ENCODE peak calls at places on chromosomes 7 and 10, in seven cellular contexts. D is activated naive CD8-positive, alpha-beta T cell treated with anti-CD3 and anti-CD28 coated beads, Interleukin-2, amount 50 U/mL, for 24 hours; W is stimulated activated CD8-positive, alpha-beta memory T cell treated with anti-CD3 and anti-CD28 coated beads, Interleukin-2, amount 100 ng/mL, for 48 hours; Q is HFFc6; Y is prostate gland; N is amniotic stem cell; J is activated T-helper 1 cell treated with anti-CD3 and anti-CD28 coated beads, Interleukin-12 subunit alpha, Interleukin-12 subunit beta, Interleukin-2, Interleukin-4 antibody, amounts not matched to agents 30 ng/mL and 10 ng/mL and 1 ng/mL, durations not matched to agents 14 hours and 24 hours and 36 hours. L is an unnamed sample.

GRCh38 chr7:1847260-1848001 is 177.4 kb downstream of the ELFN1 start:
- DNase-seq in J (no peak), N (no peak), D (no peak), W (no peak), Q (no peak), Y (no peak), L (no peak)

GRCh38 chr10:107800061-107800460 is 635.6 kb upstream of the SORCS1 start:
- DNase-seq in W (no peak), Y (no peak), Q (no peak), N (no peak), J (no peak), D (no peak), L (no peak)

GRCh38 chr10:131657318-131657984 is 243.4 kb upstream of the PPP2R2D start:
- DNase-seq in J (no peak), D (no peak), Q (no peak), N (no peak), W (no peak), Y (no peak), L (no peak)

GRCh38 chr10:61283066-61283465 is 170.1 kb downstream of the TMEM26 start:
- DNase-seq in N (no peak), J (no peak), Y (no peak), D (no peak), W (no peak), Q (no peak), L (no peak)

GRCh38 chr7:35893649-35894048 is 92.8 kb downstream of the SEPTIN7 start:
- DNase-seq in Q (no peak), N (no peak), D (no peak), J (no peak), Y (no peak), W (no peak), L (no peak)

GRCh38 chr10:117186832-117187615 is 10.3 kb upstream of the KCNK18 start:
- DNase-seq in J (no peak), Q (peak; percentile 52), Y (no peak), D (no peak), N (no peak), W (no peak), L (no peak)

GRCh38 chr7:82729172-82730030 is 285.8 kb upstream of the CACNA2D1 start:
- DNase-seq in Q (peak; percentile 59), J (no peak), Y (peak; percentile 12), W (no peak), D (no peak), N (peak; percentile 13), L (peak; percentile 18)

GRCh38 chr10:45502458-45502857 is 128.4 kb downstream of the ALOX5 start:
- DNase-seq in N (no peak), D (no peak), W (no peak), Y (no peak), J (no peak), Q (no peak), L (no peak)

GRCh38 chr10:59240581-59241183 is 64.2 kb downstream of the PHYHIPL start:
- DNase-seq in Y (peak; percentile 12), W (no peak), D (no peak), Q (peak; percentile 28), J (no peak), N (peak; percentile 23), L (no peak)

GRCh38 chr7:34430456-34430855 is 227.6 kb upstream of the NPSR1 start:
- DNase-seq in J (no peak), Y (peak; percentile 12), W (no peak), Q (peak; percentile 35), D (no peak), N (peak; percentile 27), L (no peak)

GRCh38 chr10:70962686-70963085 is 74.3 kb upstream of the PCBD1 start:
- DNase-seq in J (no peak), N (no peak), Q (no peak), Y (no peak), D (no peak), W (no peak), L (no peak)

GRCh38 chr10:71604324-71605018 is 115.1 kb downstream of the C10orf105 start:
- DNase-seq in N (no peak), Q (peak; percentile 28), Y (no peak), J (no peak), W (no peak), D (no peak), L (no peak)

GRCh38 chr7:1555813-1556540 is at the start of gene TMEM184A:
- DNase-seq in D (peak; percentile 39), Y (peak; percentile 90), N (no peak), W (peak; percentile 27), J (no peak), Q (no peak), L (peak; percentile 95)

GRCh38 chr10:28425431-28425830 is 107.5 kb upstream of the WAC start:
- DNase-seq in D (no peak), N (no peak), Q (no peak), W (no peak), J (no peak), Y (no peak), L (no peak)

GRCh38 chr7:111728635-111728995 is 166.3 kb upstream of the IMMP2L start:
- DNase-seq in N (no peak), Y (no peak), Q (no peak), D (no peak), J (no peak), W (no peak), L (no peak)

GRCh38 chr10:60818134-60818770 is 40.0 kb downstream of the CDK1 start:
- DNase-seq in N (peak; percentile 38), Y (no peak), J (no peak), D (no peak), Q (peak; percentile 72), W (no peak), L (no peak)

GRCh38 chr10:129964611-129965417 is 740 bp upstream of the EBF3 start:
- DNase-seq in N (no peak), J (no peak), Q (no peak), W (no peak), Y (no peak), D (no peak), L (no peak)

GRCh38 chr10:121078672-121079102 is 227.5 kb downstream of the WDR11 start:
- DNase-seq in Y (peak; percentile 58), D (no peak), J (no peak), N (no peak), Q (no peak), W (no peak), L (peak; percentile 22)

L was measured in body of pancreas.